ENCODE peak calls at places on chromosomes 12 and 14, in five cellular contexts. One of them, this sample, is unnamed. For H4K20me1, the result is how much of the 10 kb centered on the place peaks cover.

GRCh38 chr12:58268080-58268479 is 326.7 kb downstream of the ATP23 start:
- DNase-seq in hepatocyte: no peak
- DNase-seq in astrocyte: no peak
- DNase-seq in fibroblast of lung: no peak
- DNase-seq in IMR-90: peak
- DNase-seq in this sample: no peak

GRCh38 chr14:77004711-77005460 is 23.6 kb downstream of the IRF2BPL start:
- DNase-seq in hepatocyte: peak
- DNase-seq in astrocyte: no peak
- DNase-seq in fibroblast of lung: no peak
- DNase-seq in IMR-90: no peak
- DNase-seq in this sample: no peak

GRCh38 chr14:89282191-89282590 is 134.8 kb downstream of the FOXN3 start:
- DNase-seq in hepatocyte: no peak
- DNase-seq in astrocyte: no peak
- DNase-seq in fibroblast of lung: no peak
- DNase-seq in IMR-90: no peak
- DNase-seq in this sample: no peak

GRCh38 chr14:51236314-51236713 is 3.7 kb upstream of the TMX1 start:
- DNase-seq in hepatocyte: no peak
- DNase-seq in astrocyte: peak
- DNase-seq in fibroblast of lung: peak
- DNase-seq in IMR-90: peak
- DNase-seq in this sample: no peak

GRCh38 chr12:92253301-92253700 is 107.7 kb upstream of the BTG1 start:
- DNase-seq in hepatocyte: no peak
- DNase-seq in astrocyte: peak
- DNase-seq in fibroblast of lung: peak
- DNase-seq in IMR-90: peak
- DNase-seq in this sample: no peak

GRCh38 chr12:50518129-50518528 is 13.3 kb downstream of the DIP2B start:
- DNase-seq in hepatocyte: no peak
- DNase-seq in astrocyte: no peak
- DNase-seq in fibroblast of lung: no peak
- DNase-seq in IMR-90: no peak
- DNase-seq in this sample: no peak

GRCh38 chr12:45730842-45731336 is 1.4 kb downstream of the ARID2 start:
- DNase-seq in hepatocyte: no peak
- DNase-seq in astrocyte: peak
- DNase-seq in fibroblast of lung: peak
- DNase-seq in IMR-90: peak
- DNase-seq in this sample: no peak

GRCh38 chr12:86730233-86730632 is 474.0 kb upstream of the MGAT4C start:
- DNase-seq in hepatocyte: no peak
- DNase-seq in astrocyte: no peak
- DNase-seq in fibroblast of lung: no peak
- DNase-seq in IMR-90: no peak
- DNase-seq in this sample: no peak

GRCh38 chr12:13941258-13942249 is 39.8 kb downstream of the GRIN2B start:
- DNase-seq in hepatocyte: peak
- DNase-seq in astrocyte: peak
- DNase-seq in fibroblast of lung: peak
- DNase-seq in IMR-90: peak
- DNase-seq in this sample: peak

GRCh38 chr14:77214216-77214615 is 32.6 kb downstream of the TMEM63C start:
- DNase-seq in hepatocyte: no peak
- DNase-seq in astrocyte: no peak
- DNase-seq in fibroblast of lung: no peak
- DNase-seq in IMR-90: no peak
- DNase-seq in this sample: no peak

GRCh38 chr12:3604281-3604680 is 113.3 kb downstream of the PRMT8 start:
- DNase-seq in hepatocyte: no peak
- DNase-seq in astrocyte: no peak
- DNase-seq in fibroblast of lung: no peak
- DNase-seq in IMR-90: no peak
- DNase-seq in this sample: peak

GRCh38 chr12:19018302-19018980 is 111.1 kb upstream of the PLEKHA5 start:
- DNase-seq in hepatocyte: no peak
- DNase-seq in astrocyte: peak
- DNase-seq in fibroblast of lung: peak
- DNase-seq in IMR-90: peak
- DNase-seq in this sample: no peak

GRCh38 chr12:44876554-44877275 is 600 bp upstream of the NELL2 start:
- DNase-seq in hepatocyte: peak
- DNase-seq in astrocyte: peak
- DNase-seq in fibroblast of lung: peak
- DNase-seq in IMR-90: no peak
- DNase-seq in this sample: peak

GRCh38 chr12:61810486-61810885 is 449.7 kb upstream of the USP15 start:
- DNase-seq in hepatocyte: no peak
- DNase-seq in astrocyte: no peak
- DNase-seq in fibroblast of lung: no peak
- DNase-seq in IMR-90: no peak
- DNase-seq in this sample: no peak

GRCh38 chr12:61804301-61804700 is 455.9 kb upstream of the USP15 start:
- DNase-seq in hepatocyte: no peak
- DNase-seq in astrocyte: no peak
- DNase-seq in fibroblast of lung: no peak
- DNase-seq in IMR-90: no peak
- DNase-seq in this sample: no peak

GRCh38 chr12:61808856-61809255 is 451.3 kb upstream of the USP15 start:
- DNase-seq in hepatocyte: no peak
- DNase-seq in astrocyte: no peak
- DNase-seq in fibroblast of lung: no peak
- DNase-seq in IMR-90: no peak
- DNase-seq in this sample: no peak
- H3K4me3 ChIP-seq in hepatocyte: no peak
- H3K4me3 ChIP-seq in astrocyte: no peak
- H3K4me3 ChIP-seq in fibroblast of lung: no peak
- H3K4me3 ChIP-seq in IMR-90: no peak
- H3K4me3 ChIP-seq in this sample: no peak

DNA sequence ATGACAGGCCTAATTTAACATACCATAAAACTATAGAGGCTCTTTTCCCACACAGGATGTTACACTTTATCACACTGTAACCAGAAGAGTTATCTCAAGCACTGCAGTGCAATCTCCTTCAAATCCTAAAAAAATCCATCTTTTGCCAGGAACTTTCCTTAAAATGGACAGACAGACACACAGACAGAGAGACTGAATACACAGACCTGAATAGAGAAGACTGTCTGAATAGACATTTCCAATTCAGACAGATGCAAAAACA is 6.5 kb downstream of the CORO1C start:
- DNase-seq in hepatocyte: no peak
- DNase-seq in astrocyte: no peak
- DNase-seq in fibroblast of lung: no peak
- DNase-seq in IMR-90: no peak
- DNase-seq in this sample: no peak
- H4K20me1 ChIP-seq in hepatocyte: half or more
- H4K20me1 ChIP-seq in astrocyte: under half
- H4K20me1 ChIP-seq in fibroblast of lung: under half
- H4K20me1 ChIP-seq in IMR-90: half or more
- H4K20me1 ChIP-seq in this sample: half or more

DNA sequence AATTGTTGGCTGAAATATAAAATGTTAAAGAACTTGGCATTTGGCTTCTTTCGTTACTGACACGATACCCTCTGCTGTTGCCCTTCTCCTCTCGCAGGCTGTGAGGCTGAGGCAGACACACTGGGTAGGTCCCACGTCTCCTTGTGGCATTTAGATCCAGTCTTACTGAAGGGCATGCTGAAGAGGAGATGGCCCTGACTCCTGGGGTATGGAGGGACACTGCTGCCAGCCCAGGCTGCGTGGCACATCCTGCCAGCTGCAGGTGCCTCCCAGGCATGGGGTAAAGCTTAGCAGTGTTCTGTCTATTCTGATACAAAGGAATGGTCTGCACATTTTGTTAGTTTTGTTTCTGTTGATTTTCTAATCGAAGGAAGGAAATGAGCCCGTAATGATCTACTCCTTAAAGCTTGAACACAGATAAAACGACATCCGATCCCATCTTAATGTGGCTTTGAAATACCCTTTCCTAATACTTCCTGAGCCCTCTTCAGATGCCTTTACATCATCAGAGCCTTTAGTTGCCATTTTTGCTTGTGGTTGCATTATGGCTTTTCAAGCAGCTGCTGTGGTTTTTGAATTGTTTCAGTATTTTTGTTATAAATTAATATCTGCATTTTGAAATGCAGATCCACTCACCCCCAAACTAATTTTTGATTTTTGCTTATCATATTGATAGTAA is 61.1 kb downstream of the WDR20 start:
- DNase-seq in hepatocyte: no peak
- DNase-seq in astrocyte: no peak
- DNase-seq in fibroblast of lung: no peak
- DNase-seq in IMR-90: peak
- DNase-seq in this sample: no peak
- H3K27ac ChIP-seq in hepatocyte: no peak
- H3K27ac ChIP-seq in astrocyte: no peak
- H3K27ac ChIP-seq in fibroblast of lung: no peak
- H3K27ac ChIP-seq in IMR-90: no peak
- H3K27ac ChIP-seq in this sample: no peak

DNA sequence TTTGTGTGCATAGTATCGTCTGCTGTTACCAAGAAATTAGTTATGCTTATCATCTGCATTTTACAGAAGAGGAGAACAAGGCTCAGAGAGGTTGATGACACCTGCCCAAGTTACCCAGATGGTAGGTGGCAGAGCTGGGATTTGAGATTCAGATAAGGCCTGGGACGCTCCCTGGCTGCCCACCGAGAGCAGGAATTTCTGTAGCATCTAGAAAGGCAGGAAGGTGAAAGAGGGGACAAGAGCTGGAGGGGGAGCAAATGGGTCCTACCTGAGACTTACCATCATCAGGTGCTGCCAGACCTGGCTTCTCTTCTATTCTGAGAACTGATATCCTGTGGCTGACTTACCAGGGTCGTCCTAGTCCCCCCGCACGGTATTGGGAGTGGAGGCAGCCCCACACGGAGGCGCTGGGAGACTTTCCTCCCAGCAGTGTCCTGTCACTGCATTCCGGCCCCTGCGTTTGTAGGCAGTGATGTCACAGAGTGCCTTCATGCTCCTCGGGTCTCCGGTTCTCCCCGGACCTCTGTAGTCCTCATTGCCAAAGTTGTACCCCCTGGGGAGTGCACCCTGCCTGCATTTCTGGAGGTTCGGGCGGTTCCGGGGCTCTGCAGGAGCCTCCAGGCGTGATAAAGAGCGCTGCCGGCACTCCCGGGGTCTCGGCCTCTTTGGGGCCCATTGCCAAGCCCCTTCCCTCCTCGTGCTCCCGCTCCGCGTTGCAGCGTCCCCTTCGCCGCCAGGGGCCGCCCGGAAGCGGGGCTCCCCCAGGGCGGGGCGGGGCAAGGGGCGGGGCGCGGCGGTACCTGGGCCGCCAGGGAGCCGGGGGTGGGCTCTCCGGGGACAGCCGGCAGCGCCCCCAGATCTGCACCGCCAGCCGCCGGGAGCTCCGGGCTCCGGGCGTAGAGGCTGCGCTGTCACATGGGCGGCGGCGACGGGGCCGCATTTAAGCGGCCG is at the start of gene CABP1:
- DNase-seq in hepatocyte: peak
- DNase-seq in astrocyte: no peak
- DNase-seq in fibroblast of lung: no peak
- DNase-seq in IMR-90: no peak
- DNase-seq in this sample: peak
- H3K4me3 ChIP-seq in hepatocyte: peak
- H3K4me3 ChIP-seq in astrocyte: peak
- H3K4me3 ChIP-seq in fibroblast of lung: no peak
- H3K4me3 ChIP-seq in IMR-90: no peak
- H3K4me3 ChIP-seq in this sample: peak

GRCh38 chr14:99466719-99467118 is 13.9 kb downstream of the SETD3 start:
- DNase-seq in hepatocyte: peak
- DNase-seq in astrocyte: no peak
- DNase-seq in fibroblast of lung: no peak
- DNase-seq in IMR-90: no peak
- DNase-seq in this sample: no peak
- H4K20me1 ChIP-seq in hepatocyte: under half
- H4K20me1 ChIP-seq in astrocyte: half or more
- H4K20me1 ChIP-seq in fibroblast of lung: under half
- H4K20me1 ChIP-seq in IMR-90: under half
- H4K20me1 ChIP-seq in this sample: half or more

DNA sequence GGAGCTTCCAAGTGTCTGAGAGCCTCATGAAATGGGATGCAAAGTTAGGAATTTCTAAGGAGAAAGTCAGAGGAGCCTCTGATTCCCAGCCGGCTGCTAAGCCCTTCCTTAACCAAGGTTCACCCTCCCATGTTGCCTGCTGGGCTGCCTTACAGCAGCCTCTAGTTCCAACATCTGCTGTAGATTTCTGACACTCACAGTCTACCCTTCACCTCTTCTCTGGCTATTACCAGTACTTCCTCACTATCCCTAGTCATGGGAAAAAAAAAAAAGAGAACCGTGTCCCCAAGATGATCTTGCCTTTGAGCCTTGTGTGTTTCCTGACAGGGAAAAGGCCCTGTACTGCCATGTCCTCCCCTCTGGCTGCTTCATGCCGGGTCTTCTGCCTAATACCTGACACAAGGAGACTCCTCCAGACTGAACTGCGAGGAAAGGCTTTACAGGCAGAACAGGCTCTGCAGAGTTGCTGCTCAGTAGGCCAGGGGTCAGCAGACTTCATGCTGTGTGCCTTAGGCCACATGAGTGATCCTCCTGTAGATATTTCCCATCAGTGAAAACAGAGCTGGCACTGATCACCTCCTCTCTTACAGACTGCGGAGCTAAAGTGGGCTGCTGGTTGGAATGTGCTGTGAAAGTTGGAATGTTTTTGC is 46.8 kb downstream of the PRKCH start:
- DNase-seq in hepatocyte: no peak
- DNase-seq in astrocyte: no peak
- DNase-seq in fibroblast of lung: no peak
- DNase-seq in IMR-90: no peak
- DNase-seq in this sample: peak
- H3K27ac ChIP-seq in hepatocyte: no peak
- H3K27ac ChIP-seq in astrocyte: no peak
- H3K27ac ChIP-seq in fibroblast of lung: no peak
- H3K27ac ChIP-seq in IMR-90: no peak
- H3K27ac ChIP-seq in this sample: no peak